ENCODE peak calls at places on chromosomes 12 and 14, in seven cellular contexts. One of them, this sample, is unnamed. For H3K9me3 and H3K4me1, the result is how much of the 10 kb centered on the place peaks cover.

GRCh38 chr12:124413401-124413800 is 118.5 kb downstream of the RFLNA start:
- DNase-seq in suprapubic skin: no peak
- DNase-seq in HCT116: no peak
- DNase-seq in pancreas: no peak
- DNase-seq in A549: no peak
- DNase-seq in IMR-90: no peak
- DNase-seq in Panc1: no peak
- DNase-seq in this sample: peak

GRCh38 chr12:114740448-114740847 is 56.5 kb upstream of the TBX3 start:
- DNase-seq in pancreas: no peak
- DNase-seq in A549: no peak
- DNase-seq in suprapubic skin: no peak
- DNase-seq in IMR-90: no peak
- DNase-seq in HCT116: no peak
- DNase-seq in Panc1: no peak
- DNase-seq in this sample: no peak

GRCh38 chr14:85416771-85417170 is 113.2 kb upstream of the FLRT2 start:
- DNase-seq in suprapubic skin: no peak
- DNase-seq in pancreas: no peak
- DNase-seq in A549: peak
- DNase-seq in IMR-90: peak
- DNase-seq in HCT116: no peak
- DNase-seq in Panc1: peak
- DNase-seq in this sample: no peak

GRCh38 chr12:79648872-79649271 is 41.9 kb downstream of the PAWR start:
- DNase-seq in IMR-90: no peak
- DNase-seq in A549: no peak
- DNase-seq in Panc1: no peak
- DNase-seq in suprapubic skin: no peak
- DNase-seq in HCT116: no peak
- DNase-seq in pancreas: no peak
- DNase-seq in this sample: no peak

GRCh38 chr14:85974602-85975001 is 444.7 kb downstream of the FLRT2 start:
- DNase-seq in A549: no peak
- DNase-seq in IMR-90: no peak
- DNase-seq in suprapubic skin: no peak
- DNase-seq in pancreas: no peak
- DNase-seq in HCT116: no peak
- DNase-seq in Panc1: no peak
- DNase-seq in this sample: no peak

GRCh38 chr12:31234955-31235867 is 90.7 kb downstream of the SINHCAF start:
- DNase-seq in pancreas: peak
- DNase-seq in suprapubic skin: no peak
- DNase-seq in HCT116: peak
- DNase-seq in Panc1: no peak
- DNase-seq in A549: peak
- DNase-seq in IMR-90: peak
- DNase-seq in this sample: no peak

GRCh38 chr12:102643871-102644551 is 163.6 kb upstream of the IGF1 start:
- DNase-seq in suprapubic skin: no peak
- DNase-seq in A549: no peak
- DNase-seq in IMR-90: no peak
- DNase-seq in Panc1: no peak
- DNase-seq in HCT116: no peak
- DNase-seq in pancreas: no peak
- DNase-seq in this sample: no peak

GRCh38 chr14:90305176-90305601 is 26.6 kb downstream of the NRDE2 start:
- DNase-seq in IMR-90: no peak
- DNase-seq in HCT116: no peak
- DNase-seq in A549: no peak
- DNase-seq in Panc1: no peak
- DNase-seq in pancreas: no peak
- DNase-seq in suprapubic skin: no peak
- DNase-seq in this sample: no peak

GRCh38 chr12:1272132-1272531 is 281.1 kb downstream of the ERC1 start:
- DNase-seq in A549: no peak
- DNase-seq in suprapubic skin: no peak
- DNase-seq in HCT116: no peak
- DNase-seq in pancreas: no peak
- DNase-seq in IMR-90: no peak
- DNase-seq in Panc1: no peak
- DNase-seq in this sample: no peak

GRCh38 chr12:77686760-77687159 is 143.9 kb upstream of the NAV3 start:
- DNase-seq in pancreas: no peak
- DNase-seq in A549: no peak
- DNase-seq in suprapubic skin: no peak
- DNase-seq in HCT116: no peak
- DNase-seq in IMR-90: peak
- DNase-seq in Panc1: no peak
- DNase-seq in this sample: no peak

GRCh38 chr14:99512110-99512449 is 30.9 kb downstream of the CCNK start:
- DNase-seq in Panc1: no peak
- DNase-seq in IMR-90: no peak
- DNase-seq in suprapubic skin: no peak
- DNase-seq in pancreas: no peak
- DNase-seq in HCT116: no peak
- DNase-seq in A549: no peak
- DNase-seq in this sample: no peak

GRCh38 chr12:47949441-47950341 is 13.7 kb upstream of the TMEM106C start:
- DNase-seq in pancreas: peak
- DNase-seq in HCT116: peak
- DNase-seq in suprapubic skin: peak
- DNase-seq in Panc1: peak
- DNase-seq in A549: peak
- DNase-seq in IMR-90: peak
- DNase-seq in this sample: peak

GRCh38 chr14:42517786-42518530 is 911.3 kb downstream of the LRFN5 start:
- DNase-seq in pancreas: no peak
- DNase-seq in HCT116: no peak
- DNase-seq in IMR-90: no peak
- DNase-seq in Panc1: no peak
- DNase-seq in A549: no peak
- DNase-seq in suprapubic skin: no peak
- DNase-seq in this sample: no peak

GRCh38 chr12:121796855-121797751 is 3.6 kb upstream of the RHOF start:
- DNase-seq in IMR-90: peak
- DNase-seq in HCT116: peak
- DNase-seq in suprapubic skin: peak
- DNase-seq in A549: peak
- DNase-seq in Panc1: no peak
- DNase-seq in pancreas: peak
- DNase-seq in this sample: peak

GRCh38 chr14:21068521-21069387 is 1.4 kb upstream of the ARHGEF40 start:
- DNase-seq in A549: peak
- DNase-seq in Panc1: no peak
- DNase-seq in IMR-90: peak
- DNase-seq in suprapubic skin: no peak
- DNase-seq in pancreas: peak
- DNase-seq in HCT116: peak
- DNase-seq in this sample: peak

GRCh38 chr14:105099778-105100177 is 34.5 kb upstream of the GPR132 start:
- DNase-seq in HCT116: no peak
- DNase-seq in Panc1: no peak
- DNase-seq in IMR-90: no peak
- DNase-seq in A549: no peak
- DNase-seq in suprapubic skin: peak
- DNase-seq in pancreas: no peak
- DNase-seq in this sample: no peak
- H3K9me3 ChIP-seq in HCT116: under half
- H3K9me3 ChIP-seq in Panc1: under half
- H3K9me3 ChIP-seq in IMR-90: under half
- H3K9me3 ChIP-seq in A549: under half
- H3K9me3 ChIP-seq in suprapubic skin: under half
- H3K9me3 ChIP-seq in pancreas: under half
- H3K9me3 ChIP-seq in this sample: under half

GRCh38 chr12:52258335-52258901 is 16.0 kb upstream of the KRT86 start:
- DNase-seq in suprapubic skin: no peak
- DNase-seq in IMR-90: no peak
- DNase-seq in HCT116: no peak
- DNase-seq in Panc1: no peak
- DNase-seq in pancreas: no peak
- DNase-seq in A549: no peak
- DNase-seq in this sample: no peak
- TF ChIP-seq CTCF in suprapubic skin: no peak
- TF ChIP-seq CTCF in IMR-90: peak
- TF ChIP-seq CTCF in HCT116: no peak
- TF ChIP-seq CTCF in Panc1: no peak
- TF ChIP-seq CTCF in pancreas: no peak
- TF ChIP-seq CTCF in A549: no peak
- TF ChIP-seq CTCF in this sample: no peak

GRCh38 chr14:24794906-24795305 is 160.9 kb upstream of the GZMB start:
- DNase-seq in pancreas: no peak
- DNase-seq in suprapubic skin: no peak
- DNase-seq in IMR-90: no peak
- DNase-seq in HCT116: no peak
- DNase-seq in Panc1: no peak
- DNase-seq in A549: no peak
- DNase-seq in this sample: no peak
- H3K4me1 ChIP-seq in pancreas: under half
- H3K4me1 ChIP-seq in suprapubic skin: under half
- H3K4me1 ChIP-seq in IMR-90: under half
- H3K4me1 ChIP-seq in HCT116: under half
- H3K4me1 ChIP-seq in Panc1: under half
- H3K4me1 ChIP-seq in A549: under half
- H3K4me1 ChIP-seq in this sample: under half

GRCh38 chr12:45331552-45331951 is 115.7 kb downstream of the ANO6 start:
- DNase-seq in pancreas: no peak
- DNase-seq in A549: no peak
- DNase-seq in Panc1: no peak
- DNase-seq in IMR-90: peak
- DNase-seq in suprapubic skin: no peak
- DNase-seq in HCT116: no peak
- DNase-seq in this sample: no peak
- H3K9me3 ChIP-seq in pancreas: under half
- H3K9me3 ChIP-seq in A549: under half
- H3K9me3 ChIP-seq in Panc1: under half
- H3K9me3 ChIP-seq in IMR-90: under half
- H3K9me3 ChIP-seq in suprapubic skin: under half
- H3K9me3 ChIP-seq in HCT116: under half
- H3K9me3 ChIP-seq in this sample: under half

GRCh38 chr12:96989916-96990315 is 82.9 kb downstream of the NEDD1 start:
- DNase-seq in HCT116: peak
- DNase-seq in pancreas: peak
- DNase-seq in Panc1: no peak
- DNase-seq in IMR-90: no peak
- DNase-seq in suprapubic skin: no peak
- DNase-seq in A549: peak
- DNase-seq in this sample: no peak
- TF ChIP-seq CTCF in HCT116: peak
- TF ChIP-seq CTCF in pancreas: no peak
- TF ChIP-seq CTCF in Panc1: peak
- TF ChIP-seq CTCF in IMR-90: no peak
- TF ChIP-seq CTCF in suprapubic skin: peak
- TF ChIP-seq CTCF in A549: peak
- TF ChIP-seq CTCF in this sample: no peak

DNA sequence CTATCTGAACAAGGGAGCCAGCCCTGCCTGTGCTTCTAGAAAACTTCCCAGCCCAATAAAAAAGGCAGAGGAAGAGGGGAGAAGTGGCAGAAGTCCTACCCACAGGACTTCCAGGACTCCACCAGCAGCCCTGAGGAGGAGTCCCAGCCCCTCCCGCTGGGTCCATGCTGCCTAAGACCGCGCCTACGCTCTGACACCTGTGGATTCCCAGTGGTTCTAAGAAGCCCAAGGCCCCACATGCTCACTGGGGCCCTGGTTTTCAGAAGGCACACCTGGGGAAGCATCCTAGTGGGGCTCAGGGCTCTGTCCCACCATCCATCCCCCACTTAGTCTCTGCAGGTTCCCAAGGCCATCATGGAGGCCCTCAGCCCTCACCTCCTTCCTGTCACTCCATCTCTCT is 32.7 kb downstream of the ACTN1 start:
- DNase-seq in HCT116: no peak
- DNase-seq in Panc1: no peak
- DNase-seq in IMR-90: no peak
- DNase-seq in A549: no peak
- DNase-seq in pancreas: no peak
- DNase-seq in suprapubic skin: no peak
- DNase-seq in this sample: no peak
- H3K4me1 ChIP-seq in HCT116: under half
- H3K4me1 ChIP-seq in Panc1: half or more
- H3K4me1 ChIP-seq in IMR-90: half or more
- H3K4me1 ChIP-seq in A549: half or more
- H3K4me1 ChIP-seq in pancreas: under half
- H3K4me1 ChIP-seq in suprapubic skin: half or more
- H3K4me1 ChIP-seq in this sample: half or more

GRCh38 chr14:105926415-105927093 is 400.2 kb downstream of the TMEM121 start:
- DNase-seq in HCT116: no peak
- DNase-seq in Panc1: no peak
- DNase-seq in IMR-90: no peak
- DNase-seq in suprapubic skin: no peak
- DNase-seq in pancreas: no peak
- DNase-seq in A549: no peak
- DNase-seq in this sample: no peak

GRCh38 chr14:105927661-105928060 is 401.3 kb downstream of the TMEM121 start:
- DNase-seq in IMR-90: no peak
- DNase-seq in A549: no peak
- DNase-seq in Panc1: no peak
- DNase-seq in pancreas: no peak
- DNase-seq in suprapubic skin: no peak
- DNase-seq in HCT116: no peak
- DNase-seq in this sample: no peak

GRCh38 chr14:105924951-105925591 is 398.7 kb downstream of the TMEM121 start:
- DNase-seq in suprapubic skin: no peak
- DNase-seq in pancreas: no peak
- DNase-seq in HCT116: no peak
- DNase-seq in IMR-90: no peak
- DNase-seq in Panc1: no peak
- DNase-seq in A549: no peak
- DNase-seq in this sample: no peak

GRCh38 chr14:105927094-105927475 is 400.7 kb downstream of the TMEM121 start:
- DNase-seq in Panc1: no peak
- DNase-seq in pancreas: no peak
- DNase-seq in A549: no peak
- DNase-seq in suprapubic skin: no peak
- DNase-seq in HCT116: no peak
- DNase-seq in IMR-90: no peak
- DNase-seq in this sample: no peak

DNA sequence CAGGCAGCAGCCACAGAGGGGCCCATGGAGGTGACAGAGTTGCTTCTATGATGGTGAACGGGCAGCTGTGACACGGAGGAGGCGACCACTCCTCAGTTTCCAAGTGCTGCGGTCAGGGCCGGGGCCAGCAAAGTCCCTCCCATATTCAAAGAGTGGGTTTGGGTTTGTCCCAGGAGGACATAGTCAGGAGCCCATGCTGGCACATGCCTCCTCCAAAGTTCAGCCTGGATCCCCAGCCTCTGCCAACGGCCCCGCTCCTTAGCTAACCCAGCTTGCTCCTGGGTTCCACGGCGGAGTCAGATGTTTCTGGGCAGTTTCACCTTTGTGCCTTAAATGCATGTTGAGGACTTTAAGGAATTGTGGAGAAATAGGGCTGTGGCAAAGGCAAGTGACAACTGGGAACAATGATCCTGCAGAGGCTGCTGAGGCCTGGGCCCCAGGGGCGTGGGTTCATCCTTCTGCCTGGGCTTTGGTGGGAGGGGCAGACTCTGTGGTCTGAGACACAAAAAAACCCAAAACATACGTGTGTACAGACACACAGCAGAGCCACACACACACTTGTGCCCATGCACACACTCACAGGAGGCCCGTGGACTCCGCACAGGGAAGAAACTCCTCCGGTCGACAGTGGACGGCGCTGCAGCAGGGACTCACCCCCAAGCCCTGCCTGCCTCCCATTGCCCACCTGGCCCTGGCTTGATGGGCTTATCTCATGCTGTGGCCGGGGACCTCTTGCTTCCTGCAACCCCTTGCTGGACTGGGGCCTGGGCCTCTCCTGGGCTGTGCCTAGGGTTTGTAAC is 399.4 kb downstream of the TMEM121 start:
- DNase-seq in pancreas: no peak
- DNase-seq in Panc1: no peak
- DNase-seq in A549: no peak
- DNase-seq in HCT116: no peak
- DNase-seq in suprapubic skin: no peak
- DNase-seq in IMR-90: no peak
- DNase-seq in this sample: no peak
- H3K9me3 ChIP-seq in pancreas: under half
- H3K9me3 ChIP-seq in Panc1: under half
- H3K9me3 ChIP-seq in A549: under half
- H3K9me3 ChIP-seq in HCT116: under half
- H3K9me3 ChIP-seq in suprapubic skin: under half
- H3K9me3 ChIP-seq in IMR-90: under half
- H3K9me3 ChIP-seq in this sample: under half

This sample was measured in left ventricle myocardium inferior.